ENCODE peak calls at places on chromosomes 5 and 9, in ten cellular contexts. N, R, T, I, O, H, Y, A, X and C are unnamed samples.

GRCh38 chr9:69292078-69292477 is 32.9 kb upstream of the ENTREP1 start:
- DNase-seq in N (no peak), R (no peak), T (no peak), I (no peak), O (no peak), H (no peak), Y (no peak), A (no peak), X (no peak), C (no peak)

GRCh38 chr5:675876-676698 is 17.1 kb downstream of the TPPP start:
- DNase-seq in N (no peak), R (no peak), T (peak; percentile 52), I (no peak), O (no peak), H (no peak), Y (no peak), A (no peak), X (no peak), C (no peak)

GRCh38 chr9:89153618-89154017 is 25.0 kb downstream of the SHC3 start:
- DNase-seq in N (no peak), R (peak; percentile 73), T (no peak), I (no peak), O (peak; percentile 81), H (peak; percentile 94), Y (peak; percentile 64), A (peak; percentile 88), X (peak; percentile 23), C (peak; percentile 95)

GRCh38 chr5:2732850-2733249 is 18.6 kb downstream of the IRX2 start:
- DNase-seq in N (peak; percentile 31), R (no peak), T (peak; percentile 29), I (no peak), O (no peak), H (no peak), Y (no peak), A (no peak), X (no peak), C (no peak)

GRCh38 chr5:127389616-127390015 is 99.0 kb downstream of the MEGF10 start:
- DNase-seq in N (no peak), R (no peak), T (no peak), I (no peak), O (no peak), H (no peak), Y (no peak), A (no peak), X (no peak), C (no peak)

GRCh38 chr9:125142560-125143376 is 560 bp downstream of the SCAI start:
- DNase-seq in N (peak; percentile 3), R (no peak), T (peak; percentile 63), I (peak; percentile 46), O (no peak), H (no peak), Y (no peak), A (no peak), X (peak; percentile 18), C (peak; percentile 11)

GRCh38 chr5:9546973-9547947 is 1.4 kb upstream of the SEMA5A start:
- DNase-seq in N (no peak), R (no peak), T (peak; percentile 83), I (peak; percentile 67), O (no peak), H (peak; percentile 62), Y (peak; percentile 75), A (no peak), X (no peak), C (peak; percentile 34)

GRCh38 chr5:39394946-39395345 is 29.8 kb downstream of the DAB2 start:
- DNase-seq in N (no peak), R (no peak), T (no peak), I (no peak), O (peak; percentile 74), H (peak; percentile 86), Y (peak; percentile 86), A (no peak), X (no peak), C (peak; percentile 94)

DNA sequence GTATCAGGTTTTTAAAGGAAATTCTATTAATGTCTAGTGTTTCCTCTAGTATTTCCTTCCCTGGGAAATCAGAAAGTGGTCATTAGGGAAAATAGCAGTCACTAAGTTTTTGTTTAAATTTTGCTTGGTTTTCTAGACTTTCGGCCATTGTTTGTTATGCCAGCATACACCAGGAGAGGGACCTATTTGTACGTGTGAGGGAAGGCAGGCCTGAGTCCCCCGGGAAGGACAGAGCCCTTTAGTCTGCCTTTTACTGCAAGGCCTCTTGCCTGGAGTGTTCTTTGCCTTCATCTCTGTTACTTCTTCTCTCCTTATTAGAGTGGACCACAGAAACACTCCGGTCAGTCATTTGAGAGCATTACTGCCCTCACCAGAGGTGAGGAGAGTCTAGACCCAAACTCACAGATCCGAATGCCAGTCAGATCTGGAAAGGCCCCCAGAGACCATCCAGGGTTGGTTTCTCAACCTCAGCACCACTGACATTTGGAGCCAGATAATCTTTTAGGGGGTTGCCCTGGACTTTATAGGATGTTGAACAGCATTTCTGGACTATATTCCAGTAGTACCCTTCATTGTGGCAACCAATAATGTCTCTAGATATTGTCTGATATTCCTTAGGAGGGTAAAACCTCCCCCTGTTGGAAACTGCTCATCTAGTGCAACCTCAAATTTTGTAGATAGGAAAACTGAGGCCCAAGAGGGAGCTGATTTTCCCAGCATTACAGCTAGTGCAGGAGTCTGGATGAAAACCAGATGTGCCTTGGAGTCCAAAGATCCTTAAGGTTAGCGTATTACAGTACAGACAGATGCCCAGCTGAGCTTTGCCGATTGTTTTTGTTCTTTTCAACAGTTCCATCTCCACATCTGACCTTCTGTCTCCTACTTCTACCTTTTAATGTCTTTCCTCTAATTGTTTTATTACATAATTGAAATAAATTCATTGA is 93.0 kb upstream of the NIPAL4 start:
- DNase-seq in N (peak; percentile 47), R (no peak), T (peak; percentile 82), I (peak; percentile 72), O (peak; percentile 86), H (peak; percentile 84), Y (peak; percentile 82), A (peak; percentile 24), X (peak; percentile 66), C (peak; percentile 48)
- TF ChIP-seq CTCF in N (no peak), R (peak; percentile 59), T (peak; percentile 85), I (peak; percentile 76), O (peak; percentile 98), H (peak; percentile 92), Y (peak; percentile 70), A (peak; percentile 32), X (peak; percentile 60), C (peak; percentile 38)

GRCh38 chr9:79579624-79580023 is 7.9 kb downstream of the TLE4 start:
- DNase-seq in N (no peak), R (no peak), T (no peak), I (no peak), O (no peak), H (no peak), Y (no peak), A (no peak), X (no peak), C (no peak)

GRCh38 chr9:79578891-79579290 is 7.1 kb downstream of the TLE4 start:
- DNase-seq in N (no peak), R (no peak), T (no peak), I (no peak), O (no peak), H (no peak), Y (no peak), A (no peak), X (no peak), C (no peak)

GRCh38 chr9:79575560-79575959 is 3.8 kb downstream of the TLE4 start:
- DNase-seq in N (no peak), R (no peak), T (no peak), I (peak; percentile 39), O (no peak), H (no peak), Y (no peak), A (no peak), X (no peak), C (no peak)

GRCh38 chr9:79580065-79580464 is 8.3 kb downstream of the TLE4 start:
- DNase-seq in N (no peak), R (no peak), T (no peak), I (no peak), O (no peak), H (no peak), Y (no peak), A (no peak), X (no peak), C (no peak)

DNA sequence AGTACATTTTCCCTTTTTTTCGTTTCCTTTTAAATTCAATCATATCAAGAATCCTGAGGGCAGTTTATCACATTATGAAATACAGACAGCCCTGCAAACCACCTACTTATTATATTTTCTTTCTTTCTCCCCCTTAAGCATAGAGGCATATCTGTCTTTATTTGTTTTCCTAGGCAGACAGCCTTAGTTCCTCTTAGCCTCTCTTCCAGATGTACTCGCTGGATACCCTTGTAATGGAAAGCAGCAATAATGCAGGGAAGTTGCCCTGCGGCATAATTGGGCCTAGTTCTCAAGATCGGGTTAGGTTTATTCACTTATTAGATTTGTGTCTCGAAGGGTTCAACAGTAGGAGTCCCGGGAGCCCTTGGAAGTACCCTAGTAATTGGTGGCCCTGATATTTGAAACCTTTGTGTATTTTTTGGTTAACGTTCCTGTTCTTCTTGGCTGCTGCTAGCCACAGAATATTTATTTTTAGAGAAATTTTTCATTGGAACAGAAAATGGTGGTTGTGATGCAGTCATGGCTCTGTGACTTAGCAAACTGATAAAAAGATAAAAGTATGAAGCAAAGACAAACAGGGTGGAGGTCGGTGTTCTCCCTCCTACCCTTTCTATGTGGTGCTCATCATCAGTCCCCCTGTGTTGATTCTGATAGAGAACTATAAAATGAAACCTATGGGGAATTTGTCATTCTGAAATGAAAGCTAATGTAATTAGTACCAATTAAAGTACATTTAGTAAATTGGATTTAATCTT is 6.4 kb downstream of the TLE4 start:
- DNase-seq in N (no peak), R (no peak), T (no peak), I (no peak), O (no peak), H (peak; percentile 16), Y (peak; percentile 14), A (no peak), X (no peak), C (no peak)
- H3K4me3 ChIP-seq in N (no peak overlapping the region), R (no peak overlapping the region), T (no peak overlapping the region), I (peak overlapping the region; percentile 96), O (no peak overlapping the region), H (no peak overlapping the region), Y (peak overlapping the region; percentile 36), A (no peak overlapping the region), X (no peak overlapping the region), C (no peak overlapping the region)

DNA sequence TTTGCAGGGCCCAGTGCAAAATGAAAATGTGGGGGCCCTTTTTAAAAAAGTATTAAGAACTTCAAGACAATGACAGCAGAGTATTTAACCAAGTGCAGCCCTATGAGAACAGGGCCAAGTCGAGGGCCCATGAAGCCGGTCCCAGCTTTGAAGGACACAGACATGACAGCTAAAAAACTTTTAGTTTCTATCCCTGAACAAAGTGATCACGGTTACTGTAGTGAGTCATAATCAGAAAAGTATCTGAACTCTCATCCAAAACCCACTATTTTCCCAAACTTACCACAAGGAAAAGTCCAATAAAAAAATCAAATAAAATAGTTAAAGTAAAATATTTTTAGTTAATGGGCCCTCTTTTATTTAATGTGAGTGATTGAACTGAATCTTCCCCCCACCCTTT is 126.0 kb downstream of the MEF2C start:
- DNase-seq in N (no peak), R (no peak), T (no peak), I (no peak), O (no peak), H (no peak), Y (no peak), A (peak; percentile 47), X (no peak), C (no peak)
- TF ChIP-seq CTCF in N (no peak), R (no peak), T (no peak), I (no peak), O (no peak), H (no peak), Y (no peak), A (no peak), X (no peak), C (no peak)

DNA sequence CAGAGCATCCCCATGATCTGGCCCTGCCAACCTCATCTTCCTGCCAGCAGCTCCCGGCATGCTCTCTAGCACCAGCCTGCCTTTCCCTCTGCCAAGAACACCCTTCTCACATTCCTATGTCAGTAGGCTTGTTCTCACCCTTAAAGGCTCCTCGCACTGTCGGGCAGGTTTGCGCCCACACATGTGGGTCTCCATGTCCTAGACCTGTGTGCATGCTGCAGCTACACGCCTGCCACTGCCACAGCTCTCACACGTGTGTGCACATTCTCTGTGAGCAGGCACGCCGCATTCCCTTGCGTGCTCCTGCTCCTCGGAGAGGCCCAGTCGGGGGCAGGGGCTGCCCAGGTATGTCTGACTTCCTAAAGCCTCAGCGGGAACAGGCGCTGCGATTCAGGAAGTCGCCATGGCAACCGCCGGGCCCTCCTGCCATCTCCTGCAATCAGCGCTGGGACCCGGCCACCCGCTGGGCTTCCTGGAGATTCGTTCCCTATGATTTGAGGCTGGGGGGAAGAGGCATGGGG is 28.1 kb downstream of the NDUFA8 start:
- DNase-seq in N (no peak), R (no peak), T (peak; percentile 93), I (peak; percentile 74), O (no peak), H (no peak), Y (no peak), A (no peak), X (no peak), C (peak; percentile 34)
- H3K4me3 ChIP-seq in N (no peak overlapping the region), R (no peak overlapping the region), T (no peak overlapping the region), I (no peak overlapping the region), O (no peak overlapping the region), H (no peak overlapping the region), Y (no peak overlapping the region), A (no peak overlapping the region), X (no peak overlapping the region), C (no peak overlapping the region)